ENCODE peak calls at places on chromosomes 4 and X, in six cellular contexts. One of them, this sample, is unnamed.

GRCh38 chr4:86482851-86483490 is 111.1 kb upstream of the PTPN13 start:
- DNase-seq in K562: no peak
- DNase-seq in HFF-Myc: no peak
- DNase-seq in epithelial cell of esophagus: no peak
- DNase-seq in SK-N-SH: peak
- DNase-seq in cardiac muscle cell: peak
- DNase-seq in this sample: no peak

GRCh38 chr4:171857302-171858005 is 44.2 kb downstream of the GALNTL6 start:
- DNase-seq in K562: peak
- DNase-seq in cardiac muscle cell: peak
- DNase-seq in SK-N-SH: no peak
- DNase-seq in HFF-Myc: no peak
- DNase-seq in epithelial cell of esophagus: no peak
- DNase-seq in this sample: no peak

GRCh38 chrX:138127314-138127713 is 561.4 kb downstream of the ZIC3 start:
- DNase-seq in cardiac muscle cell: no peak
- DNase-seq in epithelial cell of esophagus: peak
- DNase-seq in K562: no peak
- DNase-seq in HFF-Myc: no peak
- DNase-seq in SK-N-SH: no peak
- DNase-seq in this sample: no peak

GRCh38 chrX:14913241-14913640 is 40.0 kb downstream of the MOSPD2 start:
- DNase-seq in K562: no peak
- DNase-seq in HFF-Myc: no peak
- DNase-seq in SK-N-SH: no peak
- DNase-seq in cardiac muscle cell: peak
- DNase-seq in epithelial cell of esophagus: peak
- DNase-seq in this sample: no peak

GRCh38 chr4:130511776-130512175 is 1415.8 kb downstream of the C4orf33 start:
- DNase-seq in cardiac muscle cell: peak
- DNase-seq in K562: no peak
- DNase-seq in HFF-Myc: no peak
- DNase-seq in epithelial cell of esophagus: no peak
- DNase-seq in SK-N-SH: no peak
- DNase-seq in this sample: no peak

GRCh38 chr4:8103421-8103820 is 55.2 kb downstream of the ABLIM2 start:
- DNase-seq in K562: no peak
- DNase-seq in cardiac muscle cell: no peak
- DNase-seq in HFF-Myc: no peak
- DNase-seq in epithelial cell of esophagus: no peak
- DNase-seq in SK-N-SH: no peak
- DNase-seq in this sample: no peak

GRCh38 chrX:136067097-136067496 is 80.2 kb upstream of the FHL1 start:
- DNase-seq in SK-N-SH: no peak
- DNase-seq in HFF-Myc: no peak
- DNase-seq in epithelial cell of esophagus: peak
- DNase-seq in K562: no peak
- DNase-seq in cardiac muscle cell: no peak
- DNase-seq in this sample: no peak

GRCh38 chr4:86720508-86721068 is 126.5 kb downstream of the PTPN13 start:
- DNase-seq in HFF-Myc: no peak
- DNase-seq in epithelial cell of esophagus: peak
- DNase-seq in SK-N-SH: no peak
- DNase-seq in K562: no peak
- DNase-seq in cardiac muscle cell: peak
- DNase-seq in this sample: no peak

GRCh38 chrX:49198540-49199314 is 1.3 kb downstream of the SYP start:
- DNase-seq in K562: no peak
- DNase-seq in SK-N-SH: no peak
- DNase-seq in HFF-Myc: no peak
- DNase-seq in epithelial cell of esophagus: no peak
- DNase-seq in cardiac muscle cell: no peak
- DNase-seq in this sample: no peak

GRCh38 chr4:133147922-133148689 is 988 bp upstream of the PCDH10 start:
- DNase-seq in epithelial cell of esophagus: peak
- DNase-seq in cardiac muscle cell: peak
- DNase-seq in SK-N-SH: peak
- DNase-seq in HFF-Myc: no peak
- DNase-seq in K562: no peak
- DNase-seq in this sample: no peak

GRCh38 chrX:17939724-17940123 is 78.6 kb upstream of the RAI2 start:
- DNase-seq in HFF-Myc: no peak
- DNase-seq in K562: no peak
- DNase-seq in epithelial cell of esophagus: peak
- DNase-seq in cardiac muscle cell: no peak
- DNase-seq in SK-N-SH: no peak
- DNase-seq in this sample: no peak

GRCh38 chr4:22485751-22486150 is 30.1 kb downstream of the ADGRA3 start:
- DNase-seq in epithelial cell of esophagus: peak
- DNase-seq in K562: no peak
- DNase-seq in HFF-Myc: peak
- DNase-seq in SK-N-SH: peak
- DNase-seq in cardiac muscle cell: peak
- DNase-seq in this sample: peak

GRCh38 chrX:42714981-42715688 is 62.8 kb downstream of the PPP1R2C start:
- DNase-seq in epithelial cell of esophagus: peak
- DNase-seq in cardiac muscle cell: peak
- DNase-seq in K562: no peak
- DNase-seq in SK-N-SH: peak
- DNase-seq in HFF-Myc: no peak
- DNase-seq in this sample: no peak

GRCh38 chr4:161419822-161420221 is 744.0 kb downstream of the FSTL5 start:
- DNase-seq in SK-N-SH: peak
- DNase-seq in cardiac muscle cell: no peak
- DNase-seq in HFF-Myc: no peak
- DNase-seq in K562: no peak
- DNase-seq in epithelial cell of esophagus: peak
- DNase-seq in this sample: no peak

GRCh38 chrX:19879181-19879580 is 8.2 kb downstream of the SH3KBP1 start:
- DNase-seq in K562: peak
- DNase-seq in cardiac muscle cell: no peak
- DNase-seq in SK-N-SH: no peak
- DNase-seq in HFF-Myc: no peak
- DNase-seq in epithelial cell of esophagus: no peak
- DNase-seq in this sample: no peak

GRCh38 chr4:152500308-152500707 is 35.6 kb downstream of the FBXW7 start:
- DNase-seq in epithelial cell of esophagus: no peak
- DNase-seq in HFF-Myc: no peak
- DNase-seq in SK-N-SH: no peak
- DNase-seq in cardiac muscle cell: no peak
- DNase-seq in K562: no peak
- DNase-seq in this sample: no peak

GRCh38 chrX:1578511-1579173 is 12.8 kb upstream of the AKAP17A start:
- DNase-seq in cardiac muscle cell: no peak
- DNase-seq in SK-N-SH: no peak
- DNase-seq in K562: no peak
- DNase-seq in HFF-Myc: no peak
- DNase-seq in epithelial cell of esophagus: no peak
- DNase-seq in this sample: no peak

GRCh38 chrX:49106930-49107329 is 16.6 kb downstream of the GPKOW start:
- DNase-seq in SK-N-SH: peak
- DNase-seq in cardiac muscle cell: peak
- DNase-seq in HFF-Myc: no peak
- DNase-seq in epithelial cell of esophagus: peak
- DNase-seq in K562: peak
- DNase-seq in this sample: peak

GRCh38 chrX:133444952-133445831 is 29.9 kb upstream of the GPC4 start:
- DNase-seq in cardiac muscle cell: peak
- DNase-seq in SK-N-SH: no peak
- DNase-seq in epithelial cell of esophagus: peak
- DNase-seq in HFF-Myc: no peak
- DNase-seq in K562: no peak
- DNase-seq in this sample: no peak

GRCh38 chr4:135927651-135928050 is 1604.6 kb downstream of the PCDH18 start:
- DNase-seq in SK-N-SH: no peak
- DNase-seq in cardiac muscle cell: no peak
- DNase-seq in epithelial cell of esophagus: peak
- DNase-seq in HFF-Myc: no peak
- DNase-seq in K562: no peak
- DNase-seq in this sample: no peak

GRCh38 chrX:23511783-23512182 is 155.5 kb upstream of the PRDX4 start:
- DNase-seq in HFF-Myc: no peak
- DNase-seq in SK-N-SH: peak
- DNase-seq in cardiac muscle cell: no peak
- DNase-seq in K562: no peak
- DNase-seq in epithelial cell of esophagus: no peak
- DNase-seq in this sample: no peak

DNA sequence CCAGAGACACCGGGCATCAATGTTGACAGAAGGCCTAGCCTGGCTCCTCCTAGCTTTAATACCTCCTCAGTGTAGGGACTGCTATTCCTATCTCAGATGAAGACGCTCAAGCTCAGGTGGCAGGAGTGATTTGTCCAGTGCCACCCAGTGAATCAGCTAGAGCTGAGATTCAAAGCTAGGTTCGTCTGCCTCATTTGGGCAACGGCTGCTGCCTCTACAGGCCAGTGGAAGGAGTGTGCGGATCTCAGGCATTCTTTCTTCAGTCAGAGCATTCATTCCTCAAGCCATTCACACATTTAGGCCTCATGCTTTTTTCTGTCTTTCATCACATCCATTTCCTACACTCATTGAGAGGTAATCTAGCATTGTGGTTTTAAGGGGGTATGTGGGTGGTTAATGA is 7.3 kb downstream of the TSR2 start:
- DNase-seq in epithelial cell of esophagus: peak
- DNase-seq in SK-N-SH: no peak
- DNase-seq in cardiac muscle cell: peak
- DNase-seq in K562: no peak
- DNase-seq in HFF-Myc: no peak
- DNase-seq in this sample: no peak
- TF ChIP-seq CTCF in epithelial cell of esophagus: peak
- TF ChIP-seq CTCF in SK-N-SH: peak
- TF ChIP-seq CTCF in cardiac muscle cell: peak
- TF ChIP-seq CTCF in K562: peak
- TF ChIP-seq CTCF in HFF-Myc: no peak
- TF ChIP-seq CTCF in this sample: peak

DNA sequence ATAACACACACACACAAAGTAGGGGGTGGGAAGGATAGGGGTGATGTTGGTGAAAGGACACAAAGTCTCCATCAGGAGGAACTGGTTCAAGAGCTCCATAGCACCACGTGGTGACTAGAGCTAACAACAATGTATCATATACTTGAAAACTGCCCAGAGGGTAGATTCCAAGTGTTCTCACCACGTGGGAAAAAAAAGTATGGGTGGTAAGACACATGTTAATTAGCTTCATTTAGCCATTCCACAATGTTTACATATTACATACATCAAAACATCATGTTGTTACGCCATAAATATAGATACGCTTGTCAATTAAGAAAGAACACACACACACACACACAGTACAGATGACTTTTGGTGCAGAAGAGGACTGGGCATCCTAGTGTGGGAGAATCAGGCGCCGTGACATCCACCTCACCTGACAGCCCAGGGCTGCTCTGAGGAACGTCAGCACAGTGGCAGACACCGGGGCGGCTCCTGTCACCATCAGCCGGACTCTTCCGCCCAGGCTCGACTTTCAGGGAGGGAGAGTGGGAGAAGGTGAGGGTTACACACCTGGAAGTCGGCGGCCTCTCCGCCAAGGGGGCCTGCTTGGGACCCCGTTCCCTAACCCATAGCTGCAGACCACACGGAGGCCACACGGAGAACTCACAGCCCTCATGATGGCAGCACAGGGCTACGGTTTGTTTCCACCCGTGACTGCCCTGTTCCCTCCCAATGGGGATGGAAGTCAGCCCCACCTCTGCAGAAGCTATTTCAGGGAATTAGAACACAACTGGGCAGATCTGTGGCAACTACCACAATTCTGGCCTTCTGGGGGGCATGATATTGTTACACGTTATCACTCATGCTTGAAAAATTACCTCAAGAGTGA is 31.8 kb upstream of the CENPU start:
- DNase-seq in cardiac muscle cell: no peak
- DNase-seq in HFF-Myc: no peak
- DNase-seq in SK-N-SH: peak
- DNase-seq in K562: no peak
- DNase-seq in epithelial cell of esophagus: peak
- DNase-seq in this sample: no peak
- TF ChIP-seq CTCF in cardiac muscle cell: no peak
- TF ChIP-seq CTCF in HFF-Myc: no peak
- TF ChIP-seq CTCF in SK-N-SH: no peak
- TF ChIP-seq CTCF in K562: peak
- TF ChIP-seq CTCF in epithelial cell of esophagus: no peak
- TF ChIP-seq CTCF in this sample: no peak

GRCh38 chr4:95158626-95159025 is 390.1 kb downstream of the UNC5C start:
- DNase-seq in SK-N-SH: no peak
- DNase-seq in cardiac muscle cell: no peak
- DNase-seq in HFF-Myc: no peak
- DNase-seq in K562: no peak
- DNase-seq in epithelial cell of esophagus: no peak
- DNase-seq in this sample: no peak

GRCh38 chr4:95159384-95159783 is 389.4 kb downstream of the UNC5C start:
- DNase-seq in epithelial cell of esophagus: no peak
- DNase-seq in cardiac muscle cell: no peak
- DNase-seq in HFF-Myc: no peak
- DNase-seq in K562: no peak
- DNase-seq in SK-N-SH: no peak
- DNase-seq in this sample: no peak

GRCh38 chr4:95162867-95163266 is 385.9 kb downstream of the UNC5C start:
- DNase-seq in K562: no peak
- DNase-seq in epithelial cell of esophagus: no peak
- DNase-seq in cardiac muscle cell: no peak
- DNase-seq in SK-N-SH: no peak
- DNase-seq in HFF-Myc: no peak
- DNase-seq in this sample: no peak

GRCh38 chr4:95158045-95158444 is 390.7 kb downstream of the UNC5C start:
- DNase-seq in HFF-Myc: no peak
- DNase-seq in epithelial cell of esophagus: no peak
- DNase-seq in SK-N-SH: no peak
- DNase-seq in K562: no peak
- DNase-seq in cardiac muscle cell: no peak
- DNase-seq in this sample: no peak

DNA sequence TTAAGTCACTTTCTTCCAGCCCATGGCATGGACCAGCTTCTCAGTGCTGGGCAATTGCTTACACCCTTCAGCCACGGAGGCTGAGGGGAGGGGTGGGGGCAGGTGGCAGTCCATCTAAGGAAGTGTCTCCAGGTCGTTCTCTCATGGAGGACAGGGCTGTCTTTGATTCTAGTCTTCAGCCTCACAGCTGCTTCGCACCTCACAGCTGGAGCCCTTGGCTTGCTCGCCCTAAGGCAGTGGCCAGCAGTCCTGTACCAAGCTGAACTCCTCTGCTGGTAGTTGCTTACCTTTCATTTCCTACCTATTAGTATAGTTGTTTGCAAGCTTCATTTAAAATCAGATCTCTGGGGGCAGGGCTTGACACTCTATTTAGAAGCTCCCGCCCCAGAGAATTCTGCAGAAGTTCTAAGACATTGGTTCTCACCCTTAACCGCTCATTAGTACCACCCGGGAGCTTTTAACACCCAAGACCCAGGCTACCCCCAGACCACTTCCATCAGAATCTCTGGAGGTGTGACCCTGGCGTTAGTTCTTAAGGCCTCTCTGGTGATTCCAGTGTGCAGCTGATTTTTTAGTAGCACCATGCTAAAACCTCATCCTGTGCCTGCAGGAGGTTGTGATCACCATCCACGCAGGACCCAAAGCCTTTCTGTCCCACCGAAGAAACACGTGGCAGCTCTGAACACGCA is 386.8 kb downstream of the UNC5C start:
- DNase-seq in K562: no peak
- DNase-seq in epithelial cell of esophagus: no peak
- DNase-seq in SK-N-SH: no peak
- DNase-seq in cardiac muscle cell: no peak
- DNase-seq in HFF-Myc: no peak
- DNase-seq in this sample: no peak
- TF ChIP-seq CTCF in K562: no peak
- TF ChIP-seq CTCF in epithelial cell of esophagus: no peak
- TF ChIP-seq CTCF in SK-N-SH: no peak
- TF ChIP-seq CTCF in cardiac muscle cell: no peak
- TF ChIP-seq CTCF in HFF-Myc: no peak
- TF ChIP-seq CTCF in this sample: no peak

GRCh38 chrX:153643431-153644351 is 3.3 kb upstream of the DUSP9 start:
- DNase-seq in cardiac muscle cell: no peak
- DNase-seq in K562: peak
- DNase-seq in epithelial cell of esophagus: peak
- DNase-seq in HFF-Myc: no peak
- DNase-seq in SK-N-SH: peak
- DNase-seq in this sample: no peak
- TF ChIP-seq CTCF in cardiac muscle cell: no peak
- TF ChIP-seq CTCF in K562: no peak
- TF ChIP-seq CTCF in epithelial cell of esophagus: no peak
- TF ChIP-seq CTCF in HFF-Myc: no peak
- TF ChIP-seq CTCF in SK-N-SH: peak
- TF ChIP-seq CTCF in this sample: no peak